ENCODE peak calls at places on chromosomes 16 and 17, in ten cellular contexts. B is foreskin keratinocyte; X is NCI-H2029; K is SJSA1; O is activated CD8-positive, alpha-beta memory T cell treated with anti-CD3 and anti-CD28 coated beads, Interleukin-2, amount 10 ng/mL, durations not matched to agents 7 days and 5 days; T is cortex of kidney; V is islet precursor cell; G is A549; U is DMS79 treated with DMSO at 0.1 percent for 48 hours; P is T follicular helper cell. Y is an unnamed sample.

GRCh38 chr17:252456-252855 is 71.0 kb upstream of the DOC2B start:
- DNase-seq in B (no peak), T (no peak), P (no peak), U (no peak), G (no peak), K (no peak), V (no peak), X (no peak), O (no peak), Y (no peak)

GRCh38 chr16:53893731-53894435 is 189.9 kb downstream of the FTO start:
- DNase-seq in V (no peak), X (no peak), G (no peak), K (peak), U (peak), T (no peak), B (peak), P (no peak), O (no peak), Y (peak)

GRCh38 chr17:1639549-1639948 is 6.0 kb downstream of the SCARF1 start:
- DNase-seq in O (no peak), K (no peak), V (peak), G (no peak), B (no peak), X (peak), T (no peak), P (no peak), U (peak), Y (peak)

GRCh38 chr16:2954228-2954627 is 9.8 kb upstream of the KREMEN2 start:
- DNase-seq in X (no peak), T (no peak), P (no peak), U (peak), K (no peak), B (no peak), O (no peak), V (no peak), G (no peak), Y (no peak)

GRCh38 chr17:73722163-73722562 is 77.9 kb upstream of the SDK2 start:
- DNase-seq in X (peak), U (peak), O (peak), G (no peak), T (no peak), V (no peak), B (no peak), P (peak), K (no peak), Y (no peak)

GRCh38 chr17:43434902-43435319 is 36.1 kb downstream of the ARL4D start:
- DNase-seq in B (no peak), U (no peak), T (no peak), P (no peak), G (no peak), K (no peak), O (no peak), X (no peak), V (no peak), Y (peak)

GRCh38 chr16:50547340-50547865 is 793 bp upstream of the NKD1 start:
- DNase-seq in P (peak), G (peak), T (no peak), U (no peak), V (peak), B (no peak), O (peak), K (peak), X (no peak), Y (no peak)

GRCh38 chr17:72488542-72489272 is 367.9 kb downstream of the SOX9 start:
- DNase-seq in P (no peak), G (no peak), V (no peak), X (no peak), T (no peak), U (peak), O (no peak), B (no peak), K (no peak), Y (no peak)

GRCh38 chr16:48497932-48498760 is 111.8 kb downstream of the N4BP1 start:
- DNase-seq in X (no peak), G (no peak), V (no peak), U (no peak), B (no peak), K (no peak), O (no peak), T (no peak), P (no peak), Y (no peak)

Y was measured in RCC 7860.